ENCODE peak calls at places on chromosome X, in five cellular contexts. O is EL, F is HT-29, E is Right ventricle myocardium superior, N is pancreas. C is an unnamed sample.

GRCh38 chrX:153726286-153727107 is 1.8 kb downstream of the ABCD1 start:
- DNase-seq in F (peak), N (peak), O (peak), E (peak), C (peak)

GRCh38 chrX:127038065-127038464 is 218.5 kb downstream of the PRR32 start:
- DNase-seq in F (peak), O (no peak), E (no peak), N (no peak), C (no peak)

GRCh38 chrX:31038585-31039326 is 33.1 kb downstream of the FTHL17 start:
- DNase-seq in O (peak), E (no peak), N (peak), F (peak), C (peak)

GRCh38 chrX:136146614-136147319 is 566 bp upstream of the FHL1 start:
- DNase-seq in E (peak), F (no peak), O (no peak), N (no peak), C (peak)

GRCh38 chrX:57952320-57952678 is 42.0 kb upstream of the ZXDA start:
- DNase-seq in E (peak), N (no peak), O (no peak), F (no peak), C (peak)

GRCh38 chrX:18448416-18448815 is 23.0 kb downstream of the CDKL5 start:
- DNase-seq in E (no peak), F (no peak), O (no peak), N (no peak), C (no peak)

GRCh38 chrX:155235891-155236290 is 19.6 kb downstream of the VBP1 start:
- DNase-seq in N (no peak), O (peak), E (no peak), F (no peak), C (no peak)

GRCh38 chrX:87338510-87338909 is 179.1 kb upstream of the KLHL4 start:
- DNase-seq in F (peak), O (no peak), E (no peak), N (no peak), C (no peak)

GRCh38 chrX:7108995-7109634 is 38.4 kb upstream of the STS start:
- DNase-seq in N (no peak), F (no peak), E (no peak), O (no peak), C (no peak)

GRCh38 chrX:41759817-41760216 is 35.8 kb downstream of the GPR82 start:
- DNase-seq in O (peak), F (peak), N (no peak), E (no peak), C (no peak)

C was measured in right cardiac atrium.